ENCODE peak calls at places on chromosomes 4 and X, in six cellular contexts. J is astrocyte of the spinal cord; I is naive thymus-derived CD4-positive, alpha-beta T cell; Q is effector memory CD4-positive, alpha-beta T cell; Y is foreskin fibroblast; C is psoas muscle. R is an unnamed sample.

GRCh38 chrX:142819461-142819860 is 206.3 kb upstream of the SPANXN4 start:
- DNase-seq in Y (no peak), Q (no peak), J (no peak), I (no peak), C (no peak), R (no peak)

GRCh38 chr4:17780461-17781071 is 855 bp downstream of the FAM184B start:
- DNase-seq in Y (peak), Q (no peak), J (peak), C (no peak), I (no peak), R (no peak)

GRCh38 chr4:110005461-110006056 is 92.9 kb downstream of the EGF start:
- DNase-seq in I (peak), Y (peak), Q (no peak), J (peak), C (no peak), R (peak)

GRCh38 chr4:130296448-130296847 is 1200.5 kb downstream of the C4orf33 start:
- DNase-seq in C (no peak), Q (no peak), J (no peak), I (no peak), Y (no peak), R (no peak)

GRCh38 chrX:10280061-10280460 is 123.3 kb downstream of the CLCN4 start:
- DNase-seq in Q (no peak), I (no peak), Y (no peak), C (no peak), J (no peak), R (no peak)

GRCh38 chrX:151970661-151971060 is 3.8 kb downstream of the GABRE start:
- DNase-seq in J (peak), Q (no peak), I (no peak), Y (peak), C (peak), R (no peak)

GRCh38 chr4:40918330-40918729 is 168.6 kb downstream of the NSUN7 start:
- DNase-seq in I (no peak), J (peak), C (peak), Q (no peak), Y (peak), R (no peak)

GRCh38 chr4:42352049-42352448 is 45.2 kb upstream of the SHISA3 start:
- DNase-seq in Y (no peak), C (no peak), J (no peak), I (no peak), Q (no peak), R (no peak)

GRCh38 chr4:22921891-22922290 is 229.2 kb downstream of the GBA3 start:
- DNase-seq in Q (no peak), C (no peak), I (no peak), Y (no peak), J (no peak), R (no peak)

GRCh38 chrX:15973299-15973698 is 118.7 kb upstream of the AP1S2 start:
- DNase-seq in Q (no peak), C (no peak), I (peak), Y (peak), J (peak), R (peak)

GRCh38 chrX:3176439-3176820 is 135.2 kb downstream of the ARSF start:
- DNase-seq in C (no peak), Y (peak), J (peak), Q (no peak), I (no peak), R (no peak)

GRCh38 chr4:72896515-72896914 is 173.0 kb downstream of the COX18 start:
- DNase-seq in C (no peak), I (no peak), Y (peak), Q (no peak), J (peak), R (no peak)

GRCh38 chr4:8191136-8191747 is 7.8 kb upstream of the SH3TC1 start:
- DNase-seq in Y (no peak), Q (no peak), I (no peak), J (peak), C (peak), R (no peak)

GRCh38 chr4:144357970-144358369 is 217.5 kb upstream of the GYPA start:
- DNase-seq in Y (no peak), Q (no peak), C (no peak), J (no peak), I (no peak), R (no peak)

GRCh38 chr4:180726611-180727010 is 1516.6 kb upstream of the TENM3 start:
- DNase-seq in Y (no peak), J (no peak), I (no peak), Q (no peak), C (no peak), R (no peak)

GRCh38 chrX:102650903-102651241 is 411 bp upstream of the GPRASP1 start:
- DNase-seq in I (no peak), Y (peak), J (no peak), Q (no peak), C (no peak), R (no peak)

GRCh38 chr4:82042042-82042441 is 331.7 kb downstream of the HNRNPD start:
- DNase-seq in J (no peak), Q (no peak), C (no peak), Y (no peak), I (no peak), R (no peak)

GRCh38 chr4:17502764-17503163 is 9.1 kb downstream of the QDPR start:
- DNase-seq in J (peak), Y (no peak), C (no peak), I (no peak), Q (no peak), R (no peak)

GRCh38 chr4:135365065-135365464 is 1163.5 kb upstream of the PABPC4L start:
- DNase-seq in Y (no peak), J (peak), I (no peak), C (no peak), Q (no peak), R (no peak)

GRCh38 chrX:15242899-15243555 is 26.9 kb downstream of the ASB9 start:
- DNase-seq in I (peak), Y (peak), J (peak), C (no peak), Q (no peak), R (peak)

GRCh38 chr4:56434599-56435000 is 815 bp downstream of the PPAT start:
- DNase-seq in Q (no peak), J (peak), I (peak), Y (peak), C (no peak), R (no peak)

GRCh38 chr4:110490109-110490508 is 14.2 kb downstream of the ENPEP start:
- DNase-seq in C (no peak), Y (no peak), J (no peak), I (no peak), Q (no peak), R (no peak)

GRCh38 chr4:86014599-86014998 is 345.3 kb downstream of the MAPK10 start:
- DNase-seq in J (peak), Q (no peak), Y (no peak), C (no peak), I (no peak), R (no peak)

GRCh38 chr4:180665481-180665880 is 1577.7 kb upstream of the TENM3 start:
- DNase-seq in I (no peak), Y (no peak), J (peak), Q (no peak), C (no peak), R (no peak)

GRCh38 chrX:153507484-153508178 is 9.8 kb upstream of the ATP2B3 start:
- DNase-seq in J (peak), I (peak), Y (peak), C (peak), Q (peak), R (peak)

GRCh38 chrX:44400588-44400987 is 57.1 kb upstream of the EFHC2 start:
- DNase-seq in C (no peak), I (no peak), Y (peak), J (peak), Q (no peak), R (no peak)

GRCh38 chr4:100361336-100361735 is 156.5 kb downstream of the EMCN start:
- DNase-seq in I (no peak), J (no peak), C (no peak), Q (no peak), Y (no peak), R (no peak)